ENCODE peak calls at places on chromosomes 7 and 10, in five cellular contexts. F, R, G, W and T are unnamed samples.

GRCh38 chr7:130151591-130152269 is 53.5 kb downstream of the TMEM209 start:
- DNase-seq in F (no peak), R (no peak), G (peak), W (no peak), T (no peak)

GRCh38 chr10:36362257-36362656 is 720.2 kb upstream of the FZD8 start:
- DNase-seq in F (no peak), R (no peak), G (no peak), W (no peak), T (no peak)

GRCh38 chr7:98051118-98051744 is 55.4 kb upstream of the LMTK2 start:
- DNase-seq in F (peak), R (no peak), G (no peak), W (no peak), T (no peak)

GRCh38 chr10:107163904-107164861 is at the start of gene SORCS1:
- DNase-seq in F (peak), R (peak), G (no peak), W (no peak), T (no peak)

GRCh38 chr7:50119815-50120637 is 27.0 kb upstream of the ZPBP start:
- DNase-seq in F (no peak), R (no peak), G (peak), W (no peak), T (no peak)

GRCh38 chr7:158484801-158485531 is 102.7 kb downstream of the PTPRN2 start:
- DNase-seq in F (no peak), R (no peak), G (no peak), W (no peak), T (no peak)

GRCh38 chr10:63583909-63584747 is 62.9 kb downstream of the REEP3 start:
- DNase-seq in F (no peak), R (no peak), G (no peak), W (no peak), T (no peak)

GRCh38 chr7:79820387-79820786 is 314.2 kb upstream of the GNAI1 start:
- DNase-seq in F (no peak), R (peak), G (no peak), W (no peak), T (peak)

GRCh38 chr10:58089739-58090138 is 178.0 kb downstream of the IPMK start:
- DNase-seq in F (no peak), R (no peak), G (no peak), W (no peak), T (no peak)

GRCh38 chr10:98338896-98339295 is 70.9 kb upstream of the LOXL4 start:
- DNase-seq in F (no peak), R (no peak), G (no peak), W (no peak), T (no peak)

GRCh38 chr7:24152907-24153513 is 131.0 kb upstream of the NPY start:
- DNase-seq in F (no peak), R (no peak), G (no peak), W (no peak), T (no peak)

GRCh38 chr10:69874464-69874863 is 72.8 kb downstream of the COL13A1 start:
- DNase-seq in F (no peak), R (no peak), G (peak), W (peak), T (peak)